ENCODE peak calls at places on chromosomes 2 and 18, in four cellular contexts. One of them, this sample, is unnamed.

GRCh38 chr2:136116813-136117390 is 1.0 kb downstream of the CXCR4 start:
- DNase-seq in kidney epithelial cell: no peak
- DNase-seq in sigmoid colon: no peak
- DNase-seq in cardiac fibroblast: no peak
- DNase-seq in this sample: no peak

GRCh38 chr18:7317804-7318231 is 86.9 kb downstream of the LRRC30 start:
- DNase-seq in kidney epithelial cell: peak
- DNase-seq in sigmoid colon: no peak
- DNase-seq in cardiac fibroblast: no peak
- DNase-seq in this sample: no peak

GRCh38 chr2:230925879-230926765 is 1.1 kb upstream of the GPR55 start:
- DNase-seq in sigmoid colon: peak
- DNase-seq in kidney epithelial cell: no peak
- DNase-seq in cardiac fibroblast: no peak
- DNase-seq in this sample: peak

GRCh38 chr2:118059919-118060478 is 28.3 kb upstream of the INSIG2 start:
- DNase-seq in kidney epithelial cell: peak
- DNase-seq in cardiac fibroblast: peak
- DNase-seq in sigmoid colon: no peak
- DNase-seq in this sample: no peak

GRCh38 chr2:230932556-230933511 is 7.8 kb upstream of the GPR55 start:
- DNase-seq in kidney epithelial cell: no peak
- DNase-seq in sigmoid colon: peak
- DNase-seq in cardiac fibroblast: peak
- DNase-seq in this sample: peak

GRCh38 chr2:19911799-19912509 is 10.2 kb upstream of the TTC32 start:
- DNase-seq in sigmoid colon: no peak
- DNase-seq in cardiac fibroblast: peak
- DNase-seq in kidney epithelial cell: peak
- DNase-seq in this sample: no peak

GRCh38 chr18:80023173-80023572 is 11.1 kb upstream of the RBFA start:
- DNase-seq in kidney epithelial cell: no peak
- DNase-seq in cardiac fibroblast: no peak
- DNase-seq in sigmoid colon: no peak
- DNase-seq in this sample: no peak

GRCh38 chr2:215811409-215812355 is 201.7 kb downstream of the MREG start:
- DNase-seq in kidney epithelial cell: no peak
- DNase-seq in sigmoid colon: no peak
- DNase-seq in cardiac fibroblast: no peak
- DNase-seq in this sample: no peak

GRCh38 chr2:232798156-232798555 is 21.8 kb upstream of the KCNJ13 start:
- DNase-seq in kidney epithelial cell: no peak
- DNase-seq in sigmoid colon: no peak
- DNase-seq in cardiac fibroblast: no peak
- DNase-seq in this sample: no peak

GRCh38 chr18:52766002-52766540 is 426.1 kb downstream of the DCC start:
- DNase-seq in kidney epithelial cell: no peak
- DNase-seq in sigmoid colon: no peak
- DNase-seq in cardiac fibroblast: no peak
- DNase-seq in this sample: peak

GRCh38 chr2:207428573-207428972 is 101.2 kb upstream of the CREB1 start:
- DNase-seq in cardiac fibroblast: no peak
- DNase-seq in sigmoid colon: no peak
- DNase-seq in kidney epithelial cell: no peak
- DNase-seq in this sample: no peak

GRCh38 chr18:73270919-73271318 is 403.1 kb upstream of the NETO1 start:
- DNase-seq in sigmoid colon: no peak
- DNase-seq in kidney epithelial cell: no peak
- DNase-seq in cardiac fibroblast: no peak
- DNase-seq in this sample: no peak

GRCh38 chr2:84556190-84556589 is 39.9 kb downstream of the DNAH6 start:
- DNase-seq in kidney epithelial cell: no peak
- DNase-seq in sigmoid colon: no peak
- DNase-seq in cardiac fibroblast: no peak
- DNase-seq in this sample: no peak

GRCh38 chr2:98476192-98476868 is 31.7 kb downstream of the INPP4A start:
- DNase-seq in kidney epithelial cell: no peak
- DNase-seq in cardiac fibroblast: no peak
- DNase-seq in sigmoid colon: peak
- DNase-seq in this sample: no peak

GRCh38 chr2:1744151-1744445 is 217 bp downstream of the PXDN start:
- DNase-seq in kidney epithelial cell: no peak
- DNase-seq in cardiac fibroblast: no peak
- DNase-seq in sigmoid colon: peak
- DNase-seq in this sample: peak

GRCh38 chr2:1743396-1744150 is 742 bp downstream of the PXDN start:
- DNase-seq in sigmoid colon: peak
- DNase-seq in cardiac fibroblast: peak
- DNase-seq in kidney epithelial cell: no peak
- DNase-seq in this sample: peak

GRCh38 chr2:1741851-1742250 is 2.5 kb downstream of the PXDN start:
- DNase-seq in sigmoid colon: peak
- DNase-seq in kidney epithelial cell: no peak
- DNase-seq in cardiac fibroblast: no peak
- DNase-seq in this sample: peak

GRCh38 chr2:1742300-1742679 is 2.0 kb downstream of the PXDN start:
- DNase-seq in sigmoid colon: peak
- DNase-seq in cardiac fibroblast: no peak
- DNase-seq in kidney epithelial cell: no peak
- DNase-seq in this sample: no peak

DNA sequence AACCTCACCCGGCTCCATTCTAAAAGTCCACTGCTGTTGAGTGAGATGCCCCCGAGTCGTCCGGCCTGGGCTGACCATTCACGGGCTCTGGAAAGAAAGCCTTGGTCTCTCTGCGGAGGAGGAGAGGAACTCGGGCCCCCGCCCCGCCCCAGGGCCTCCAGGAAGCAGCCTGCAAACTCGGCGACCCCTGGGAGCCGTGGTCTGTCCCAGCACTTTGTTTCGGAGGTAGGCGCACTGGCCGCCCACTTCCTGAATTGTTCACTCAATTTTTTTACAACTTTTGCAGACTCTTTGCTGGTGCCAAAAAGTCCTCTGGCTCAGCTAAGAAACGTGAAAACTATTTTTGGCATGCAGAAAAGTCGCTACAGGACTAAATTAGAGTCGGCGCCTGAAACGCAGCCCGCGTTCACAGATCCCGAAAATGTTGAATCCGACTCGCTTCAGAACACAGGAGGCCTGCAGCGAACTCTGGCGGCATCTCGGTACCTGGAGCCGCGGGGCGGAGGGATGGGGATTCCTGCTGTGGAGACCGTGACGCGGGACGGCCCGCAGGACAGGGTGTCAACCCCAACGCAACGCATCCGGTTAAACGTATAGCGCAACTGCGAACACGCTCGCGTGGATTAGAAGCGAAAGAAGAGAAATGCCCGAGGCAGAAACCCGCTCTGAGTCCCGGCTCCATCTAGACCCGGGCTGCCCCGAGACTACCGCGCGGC is 1.5 kb downstream of the PXDN start:
- DNase-seq in cardiac fibroblast: peak
- DNase-seq in sigmoid colon: peak
- DNase-seq in kidney epithelial cell: no peak
- DNase-seq in this sample: peak
- TF ChIP-seq CTCF in cardiac fibroblast: peak
- TF ChIP-seq CTCF in sigmoid colon: peak
- TF ChIP-seq CTCF in kidney epithelial cell: peak
- TF ChIP-seq CTCF in this sample: peak

GRCh38 chr2:43897492-43897891 is 58.7 kb downstream of the ABCG8 start:
- DNase-seq in kidney epithelial cell: no peak
- DNase-seq in cardiac fibroblast: no peak
- DNase-seq in sigmoid colon: no peak
- DNase-seq in this sample: no peak

GRCh38 chr2:43899589-43899988 is 60.8 kb downstream of the ABCG8 start:
- DNase-seq in kidney epithelial cell: no peak
- DNase-seq in sigmoid colon: no peak
- DNase-seq in cardiac fibroblast: no peak
- DNase-seq in this sample: no peak

GRCh38 chr2:43898958-43899346 is 60.2 kb downstream of the ABCG8 start:
- DNase-seq in cardiac fibroblast: no peak
- DNase-seq in sigmoid colon: no peak
- DNase-seq in kidney epithelial cell: no peak
- DNase-seq in this sample: no peak

GRCh38 chr2:43894743-43895142 is 56.0 kb downstream of the ABCG8 start:
- DNase-seq in kidney epithelial cell: no peak
- DNase-seq in cardiac fibroblast: no peak
- DNase-seq in sigmoid colon: no peak
- DNase-seq in this sample: no peak

GRCh38 chr2:43898134-43898957 is 59.6 kb downstream of the ABCG8 start:
- DNase-seq in cardiac fibroblast: peak
- DNase-seq in sigmoid colon: no peak
- DNase-seq in kidney epithelial cell: no peak
- DNase-seq in this sample: no peak
- TF ChIP-seq CTCF in cardiac fibroblast: no peak
- TF ChIP-seq CTCF in sigmoid colon: no peak
- TF ChIP-seq CTCF in kidney epithelial cell: peak
- TF ChIP-seq CTCF in this sample: peak

GRCh38 chr18:45916302-45916701 is 50.8 kb downstream of the EPG5 start:
- DNase-seq in kidney epithelial cell: no peak
- DNase-seq in cardiac fibroblast: no peak
- DNase-seq in sigmoid colon: no peak
- DNase-seq in this sample: no peak
- TF ChIP-seq CTCF in kidney epithelial cell: no peak
- TF ChIP-seq CTCF in cardiac fibroblast: no peak
- TF ChIP-seq CTCF in sigmoid colon: no peak
- TF ChIP-seq CTCF in this sample: peak

GRCh38 chr2:59322005-59322404 is 1080.9 kb upstream of the FANCL start:
- DNase-seq in cardiac fibroblast: no peak
- DNase-seq in kidney epithelial cell: no peak
- DNase-seq in sigmoid colon: no peak
- DNase-seq in this sample: no peak

DNA sequence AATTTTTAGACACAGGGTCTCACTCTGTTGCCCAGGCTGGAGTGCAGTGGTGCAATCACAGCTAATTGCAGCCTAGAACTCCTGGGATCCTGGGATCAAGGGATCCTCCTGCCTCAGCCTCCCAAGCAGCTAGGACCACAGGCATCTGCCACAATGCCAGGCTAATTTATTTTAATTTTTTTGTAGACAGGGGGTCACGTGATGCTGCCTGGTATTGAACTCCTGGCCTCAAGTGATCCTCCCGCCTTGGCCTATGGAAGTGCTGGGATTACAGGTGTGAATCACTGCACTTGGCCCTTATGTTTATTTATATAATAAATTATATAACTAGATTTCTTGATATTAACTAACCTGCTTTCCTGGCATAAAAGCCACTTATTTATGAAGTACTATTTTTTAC is 1081.7 kb upstream of the FANCL start:
- DNase-seq in cardiac fibroblast: no peak
- DNase-seq in kidney epithelial cell: no peak
- DNase-seq in sigmoid colon: no peak
- DNase-seq in this sample: no peak
- TF ChIP-seq CTCF in cardiac fibroblast: no peak
- TF ChIP-seq CTCF in kidney epithelial cell: no peak
- TF ChIP-seq CTCF in sigmoid colon: no peak
- TF ChIP-seq CTCF in this sample: no peak

This sample was measured in chondrocyte.